ENCODE peak calls at places on chromosomes 13 and 19, in eight cellular contexts. A is GM12878, Q is left ventricle myocardium inferior, P is hepatocyte, O is transverse colon, S is mammary epithelial cell, R is kidney, L is neuronal stem cell. D is an unnamed sample.

GRCh38 chr19:51702103-51702753 is 9.1 kb downstream of the SPACA6 start:
- DNase-seq in R (peak; percentile 93), L (no peak), Q (peak; percentile 77), P (peak; percentile 90), O (peak; percentile 84), A (no peak), S (peak; percentile 63), D (peak; percentile 47)

GRCh38 chr13:33194820-33195692 is 90.5 kb downstream of the STARD13 start:
- DNase-seq in L (no peak), P (peak; percentile 70), S (no peak), A (peak; percentile 99), O (no peak), Q (no peak), R (no peak), D (no peak)

GRCh38 chr19:4220188-4220587 is 9.1 kb upstream of the EBI3 start:
- DNase-seq in Q (no peak), L (no peak), O (no peak), P (no peak), S (no peak), A (no peak), R (no peak), D (no peak)

GRCh38 chr19:31347356-31347755 is 1.9 kb downstream of the TSHZ3 start:
- DNase-seq in R (no peak), L (no peak), O (no peak), A (no peak), S (no peak), P (no peak), Q (no peak), D (no peak)

GRCh38 chr19:45179063-45179847 is 671 bp downstream of the BLOC1S3 start:
- DNase-seq in Q (no peak), L (no peak), P (peak; percentile 81), A (no peak), R (no peak), O (peak; percentile 42), S (peak; percentile 42), D (no peak)

GRCh38 chr19:18204394-18205179 is 745 bp upstream of the RAB3A start:
- DNase-seq in Q (no peak), O (peak; percentile 73), S (no peak), P (peak; percentile 87), L (peak; percentile 90), R (no peak), A (no peak), D (no peak)

GRCh38 chr13:73536865-73537264 is 478.1 kb downstream of the KLF5 start:
- DNase-seq in L (no peak), P (no peak), O (no peak), S (no peak), R (no peak), A (no peak), Q (no peak), D (no peak)

GRCh38 chr13:107590556-107590955 is 624.8 kb downstream of the LIG4 start:
- DNase-seq in S (no peak), A (no peak), R (no peak), L (no peak), O (no peak), P (no peak), Q (no peak), D (no peak)

GRCh38 chr13:50845211-50845610 is 1.7 kb upstream of the DLEU7 start:
- DNase-seq in S (no peak), L (no peak), R (no peak), Q (no peak), A (no peak), O (no peak), P (no peak), D (no peak)

GRCh38 chr19:55635334-55635717 is 5.5 kb upstream of the ZNF580 start:
- DNase-seq in O (no peak), P (no peak), L (no peak), S (no peak), Q (no peak), R (peak; percentile 75), A (no peak), D (no peak)

GRCh38 chr13:48155850-48156249 is 60.9 kb upstream of the MED4 start:
- DNase-seq in R (no peak), A (peak; percentile 24), Q (no peak), L (no peak), O (no peak), S (peak; percentile 94), P (no peak), D (no peak)

GRCh38 chr19:3575949-3576673 is 3.4 kb downstream of the HMG20B start:
- DNase-seq in S (no peak), A (no peak), R (peak; percentile 82), O (no peak), P (no peak), L (no peak), Q (no peak), D (no peak)

GRCh38 chr19:44367024-44367423 is 10.5 kb upstream of the ZNF112 start:
- DNase-seq in O (no peak), S (no peak), R (no peak), P (no peak), L (no peak), A (no peak), Q (no peak), D (no peak)

GRCh38 chr19:43470288-43470687 is 4.9 kb upstream of the LYPD3 start:
- DNase-seq in Q (no peak), A (no peak), P (no peak), S (peak; percentile 32), L (no peak), O (no peak), R (peak; percentile 27), D (no peak)

GRCh38 chr13:100230813-100231575 is 142.1 kb downstream of the PCCA start:
- DNase-seq in P (no peak), O (no peak), A (no peak), L (no peak), R (no peak), S (no peak), Q (no peak), D (no peak)

GRCh38 chr13:111153977-111154332 is 38.8 kb downstream of the ARHGEF7 start:
- DNase-seq in L (no peak), R (no peak), A (no peak), Q (peak; percentile 49), P (no peak), S (no peak), O (peak; percentile 62), D (no peak)

GRCh38 chr13:96984061-96984508 is 10.2 kb downstream of the OXGR1 start:
- DNase-seq in O (peak; percentile 76), Q (no peak), P (peak; percentile 61), S (peak; percentile 64), R (peak; percentile 73), A (peak; percentile 9), L (no peak), D (no peak)

GRCh38 chr13:39510296-39510695 is 92.7 kb downstream of the LHFPL6 start:
- DNase-seq in O (no peak), R (no peak), S (peak; percentile 56), Q (no peak), L (no peak), A (peak; percentile 17), P (no peak), D (no peak)

GRCh38 chr13:42354246-42355117 is 82.5 kb downstream of the AKAP11 start:
- DNase-seq in Q (no peak), R (no peak), A (peak; percentile 53), L (no peak), O (no peak), S (peak; percentile 74), P (peak; percentile 15), D (no peak)

GRCh38 chr13:26485786-26486185 is 71.7 kb upstream of the WASF3 start:
- DNase-seq in L (no peak), A (no peak), Q (no peak), P (no peak), R (no peak), O (no peak), S (no peak), D (no peak)

GRCh38 chr13:99273128-99273527 is 14.9 kb upstream of the GPR18 start:
- DNase-seq in R (no peak), A (no peak), P (no peak), O (no peak), S (no peak), Q (no peak), L (no peak), D (no peak)

GRCh38 chr13:79417741-79418140 is 11.7 kb upstream of the RBM26 start:
- DNase-seq in Q (no peak), P (no peak), O (no peak), A (no peak), S (no peak), R (no peak), L (no peak), D (no peak)

GRCh38 chr13:34174671-34175145 is 356.8 kb downstream of the RFC3 start:
- DNase-seq in L (no peak), R (no peak), P (no peak), O (no peak), S (no peak), A (no peak), Q (no peak), D (no peak)

GRCh38 chr13:106522898-106523525 is 12.4 kb downstream of the EFNB2 start:
- DNase-seq in S (peak; percentile 23), Q (no peak), A (no peak), R (no peak), L (no peak), O (peak; percentile 39), P (no peak), D (no peak)
- H3K4me1 ChIP-seq in S (peaks cover 30% of the 10 kb centered on the region), Q (peaks cover 37% of the 10 kb centered on the region), A (no peaks in the 10 kb centered on the region), R (peaks cover 2% of the 10 kb centered on the region), L (peaks cover 30% of the 10 kb centered on the region), O (peaks cover 3% of the 10 kb centered on the region), P (peaks cover 63% of the 10 kb centered on the region), D (peaks cover 12% of the 10 kb centered on the region)

GRCh38 chr19:6577410-6578125 is 13.4 kb downstream of the CD70 start:
- DNase-seq in P (no peak), Q (no peak), L (no peak), R (no peak), A (peak; percentile 96), S (peak; percentile 82), O (peak; percentile 25), D (no peak)
- H3K27ac ChIP-seq in P (peak overlapping the region; percentile 62), Q (no peak overlapping the region), L (no peak overlapping the region), R (no peak overlapping the region), A (peak overlapping the region; percentile 99), S (peak overlapping the region; percentile 49), O (peak overlapping the region; percentile 64), D (no peak overlapping the region)

DNA sequence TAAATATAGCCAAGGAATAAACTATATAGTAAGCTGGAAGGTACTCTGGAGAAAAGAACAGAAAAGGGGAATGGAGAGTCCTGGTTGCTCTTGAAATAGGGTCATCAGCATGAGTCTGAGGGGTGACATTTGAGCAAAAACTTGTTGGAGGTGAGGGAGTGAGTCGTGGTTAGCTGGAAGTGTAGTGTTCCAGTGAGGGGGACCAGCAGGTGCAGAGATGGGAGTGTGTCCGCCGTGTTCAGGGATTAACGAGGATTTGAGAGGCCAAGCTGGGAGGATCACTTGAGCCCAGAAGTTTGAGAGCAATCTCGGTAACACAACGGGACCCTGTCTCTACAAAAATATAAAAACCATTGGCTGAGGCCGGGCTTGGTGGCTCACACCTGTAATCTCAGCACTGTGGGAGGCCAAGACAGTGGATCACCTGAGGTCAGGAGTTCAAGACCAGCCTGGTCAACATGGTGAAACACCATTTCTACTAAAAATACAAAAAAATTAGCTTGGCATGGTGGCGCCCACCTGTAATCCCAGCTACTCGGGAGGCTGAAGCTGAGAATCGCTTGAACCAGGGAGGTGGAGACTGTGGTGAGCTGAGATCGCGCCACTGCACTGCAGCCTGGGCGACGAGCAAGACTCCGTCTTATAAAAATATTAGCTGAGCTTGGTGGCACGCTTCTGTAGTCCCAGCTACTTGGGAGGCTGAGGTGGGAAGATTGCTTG is 1.1 kb downstream of the SUPT5H start:
- DNase-seq in R (no peak), P (no peak), L (no peak), Q (no peak), S (no peak), O (no peak), A (no peak), D (no peak)
- H3K4me3 ChIP-seq in R (peak overlapping the region; percentile 96), P (peak overlapping the region; percentile 47), L (peak overlapping the region; percentile 98), Q (peak overlapping the region; percentile 99), S (peak overlapping the region; percentile 78), O (peak overlapping the region; percentile 92), A (peak overlapping the region; percentile 87), D (no peak overlapping the region)

GRCh38 chr13:114128348-114128623 is 4.1 kb downstream of the RASA3 start:
- DNase-seq in R (peak; percentile 68), Q (no peak), S (no peak), A (no peak), P (no peak), L (no peak), O (no peak), D (no peak)
- H3K4me1 ChIP-seq in R (peaks cover 44% of the 10 kb centered on the region), Q (peaks cover 65% of the 10 kb centered on the region), S (peaks cover 16% of the 10 kb centered on the region), A (peaks cover 43% of the 10 kb centered on the region), P (peaks cover 25% of the 10 kb centered on the region), L (peaks cover 31% of the 10 kb centered on the region), O (peaks cover 20% of the 10 kb centered on the region), D (peaks cover 20% of the 10 kb centered on the region)

D was measured in iPS DF 6.9.